ENCODE peak calls at places on chromosomes 13 and 19, in four cellular contexts. D is K562, B is HL-60, G is GM12878. Y is an unnamed sample.

GRCh38 chr13:48709213-48709612 is 55.5 kb downstream of the CYSLTR2 start:
- DNase-seq in D (no peak), B (no peak), G (no peak), Y (no peak)

GRCh38 chr19:33502521-33502920 is 19.1 kb downstream of the PEPD start:
- DNase-seq in D (no peak), B (no peak), G (no peak), Y (no peak)

GRCh38 chr19:50303558-50303957 is 25.6 kb downstream of the KCNC3 start:
- DNase-seq in D (no peak), B (no peak), G (no peak), Y (no peak)

GRCh38 chr19:48405850-48406249 is 12.4 kb downstream of the GRIN2D start:
- DNase-seq in D (no peak), B (no peak), G (no peak), Y (no peak)

GRCh38 chr19:32456406-32456805 is 50.8 kb downstream of the DPY19L3 start:
- DNase-seq in D (no peak), B (no peak), G (no peak), Y (no peak)

GRCh38 chr19:34393629-34394028 is 10.6 kb upstream of the PDCD2L start:
- DNase-seq in D (no peak), B (no peak), G (no peak), Y (no peak)

GRCh38 chr19:45637890-45638667 is 1.1 kb downstream of the EML2 start:
- DNase-seq in D (no peak), B (no peak), G (no peak), Y (no peak)

GRCh38 chr19:45809643-45810159 is 5.4 kb downstream of the RSPH6A start:
- DNase-seq in D (peak), B (no peak), G (no peak), Y (no peak)

GRCh38 chr13:106232680-106233079 is 302.8 kb downstream of the EFNB2 start:
- DNase-seq in D (no peak), B (no peak), G (no peak), Y (no peak)

GRCh38 chr13:45482571-45483173 is 17.9 kb downstream of the COG3 start:
- DNase-seq in D (no peak), B (no peak), G (no peak), Y (no peak)

GRCh38 chr19:10748924-10749434 is 31.1 kb downstream of the DNM2 start:
- DNase-seq in D (peak), B (no peak), G (no peak), Y (no peak)

GRCh38 chr19:43664008-43664407 is 6.0 kb downstream of the PLAUR start:
- DNase-seq in D (no peak), B (peak), G (peak), Y (no peak)

GRCh38 chr19:13795595-13796300 is 505 bp downstream of the ZSWIM4 start:
- DNase-seq in D (peak), B (no peak), G (no peak), Y (no peak)

GRCh38 chr13:27476943-27477681 is 26.7 kb upstream of the MTIF3 start:
- DNase-seq in D (no peak), B (peak), G (no peak), Y (peak)

GRCh38 chr13:63605962-63606361 is 2190.3 kb upstream of the PCDH20 start:
- DNase-seq in D (no peak), B (no peak), G (no peak), Y (no peak)

GRCh38 chr13:91863699-91864098 is 465.3 kb downstream of the GPC5 start:
- DNase-seq in D (no peak), B (no peak), G (no peak), Y (no peak)

GRCh38 chr13:37505531-37505930 is 93.0 kb downstream of the POSTN start:
- DNase-seq in D (no peak), B (no peak), G (no peak), Y (no peak)

GRCh38 chr13:19089315-19089714 is 92.3 kb downstream of the TUBA3C start:
- DNase-seq in D (peak), B (peak), G (no peak), Y (no peak)

GRCh38 chr13:30125422-30126073 is 181.8 kb downstream of the KATNAL1 start:
- DNase-seq in D (no peak), B (no peak), G (no peak), Y (no peak)

GRCh38 chr19:28687296-28687695 is 525.7 kb downstream of the UQCRFS1 start:
- DNase-seq in D (no peak), B (no peak), G (no peak), Y (no peak)

GRCh38 chr19:28686741-28687140 is 526.2 kb downstream of the UQCRFS1 start:
- DNase-seq in D (peak), B (peak), G (no peak), Y (no peak)

GRCh38 chr19:28697308-28697707 is 515.6 kb downstream of the UQCRFS1 start:
- DNase-seq in D (no peak), B (no peak), G (no peak), Y (no peak)

GRCh38 chr19:28694812-28695211 is 518.1 kb downstream of the UQCRFS1 start:
- DNase-seq in D (no peak), B (no peak), G (no peak), Y (no peak)

DNA sequence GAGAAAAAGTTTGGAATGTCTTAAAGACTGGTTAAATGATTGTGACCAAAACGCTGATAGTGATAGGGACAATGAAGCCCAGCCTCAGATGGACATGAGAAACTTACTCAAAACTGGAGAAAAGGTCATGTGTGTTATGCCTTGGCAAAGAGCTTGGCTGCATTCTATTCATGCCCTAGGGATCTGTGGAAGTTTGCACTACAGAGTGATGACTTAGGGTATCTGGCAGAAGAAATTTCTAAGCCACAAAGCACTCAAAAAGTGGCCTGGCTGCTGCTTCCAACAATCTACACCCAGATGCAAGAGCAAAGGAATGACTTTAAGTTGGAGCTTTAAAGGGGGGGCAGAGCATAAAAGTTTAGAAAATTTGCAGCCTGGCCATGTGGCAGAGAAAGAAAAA is 521.3 kb downstream of the UQCRFS1 start:
- DNase-seq in D (no peak), B (no peak), G (no peak), Y (no peak)
- TF ChIP-seq SPI1 in D (no peak), B (no peak), G (no peak), Y (no peak)

DNA sequence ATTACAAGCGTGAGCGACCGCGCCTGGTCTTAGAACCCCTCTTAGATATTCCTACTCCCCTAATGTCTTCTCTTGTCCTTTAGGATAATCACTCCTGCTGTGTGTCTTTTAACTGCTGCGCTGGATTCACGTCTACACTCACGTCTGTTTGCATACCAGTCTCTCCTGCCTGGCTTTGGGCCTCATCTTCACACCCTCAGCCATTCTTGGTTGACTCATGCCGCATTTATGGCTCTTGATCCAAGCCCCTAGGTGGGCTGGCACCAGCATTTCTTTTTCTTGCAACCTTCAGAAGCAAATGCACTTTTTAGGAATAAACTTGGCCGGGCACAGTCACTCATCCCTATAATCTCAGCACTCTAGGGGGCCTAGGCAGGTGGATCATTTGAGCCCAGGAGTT is 22.7 kb downstream of the MYO9B start:
- DNase-seq in D (no peak), B (no peak), G (no peak), Y (no peak)
- TF ChIP-seq POLR2AphosphoS5 in D (no peak), B (no peak), G (no peak), Y (no peak)

GRCh38 chr13:40986328-40986856 is 32.7 kb downstream of the ELF1 start:
- DNase-seq in D (no peak), B (no peak), G (no peak), Y (no peak)
- TF ChIP-seq SPI1 in D (no peak), B (no peak), G (no peak), Y (no peak)

DNA sequence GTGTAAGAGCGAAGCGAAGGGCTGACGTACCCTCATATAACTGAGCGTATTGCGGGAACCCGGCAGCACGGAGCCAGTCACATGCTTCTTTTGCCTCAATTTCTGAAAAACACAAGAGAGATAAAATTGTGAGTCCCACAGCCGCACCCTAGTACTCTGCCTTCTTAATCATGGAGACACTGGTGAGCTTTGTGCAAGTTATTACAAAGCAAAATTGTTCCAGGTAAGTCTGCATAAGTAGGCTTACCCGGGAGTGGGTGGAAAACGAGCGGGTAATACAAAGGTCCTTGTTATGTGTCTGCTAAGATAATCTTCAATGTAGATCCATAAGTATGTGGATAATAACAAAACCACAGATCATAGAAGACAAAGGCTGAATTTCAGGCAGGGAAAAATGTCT is 118.0 kb downstream of the STARD13 start:
- DNase-seq in D (no peak), B (no peak), G (no peak), Y (no peak)
- TF ChIP-seq POLR2AphosphoS5 in D (no peak), B (no peak), G (no peak), Y (no peak)

GRCh38 chr19:19259741-19260140 is 13.4 kb downstream of the TM6SF2 start:
- DNase-seq in D (peak), B (peak), G (no peak), Y (peak)
- TF ChIP-seq SPI1 in D (no peak), B (no peak), G (no peak), Y (no peak)

DNA sequence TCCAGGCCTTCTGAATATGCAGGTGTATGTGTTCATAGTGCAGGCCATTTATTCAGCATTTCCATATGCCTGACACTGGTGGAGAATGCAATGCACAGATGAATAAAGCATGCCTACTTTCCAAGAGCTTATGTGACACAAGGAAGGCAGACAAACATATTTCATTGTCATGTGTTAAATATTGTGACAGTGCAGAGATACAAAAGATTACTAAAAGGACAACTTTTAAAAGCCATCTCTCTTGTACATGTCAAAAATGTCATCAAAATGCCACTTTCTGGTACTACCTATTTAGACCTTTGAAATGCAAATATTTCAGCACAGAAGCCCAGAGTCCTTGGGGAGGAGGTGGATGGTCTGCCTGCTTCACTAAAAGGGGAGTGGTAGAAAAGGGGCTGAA is 254.5 kb downstream of the FGF14 start:
- DNase-seq in D (no peak), B (no peak), G (no peak), Y (no peak)
- TF ChIP-seq POLR2AphosphoS5 in D (no peak), B (no peak), G (no peak), Y (no peak)

GRCh38 chr19:21166436-21166835 is 24.6 kb downstream of the ZNF431 start:
- DNase-seq in D (no peak), B (no peak), G (no peak), Y (no peak)
- TF ChIP-seq SPI1 in D (no peak), B (no peak), G (no peak), Y (no peak)

Y was measured in GM12891.